ENCODE peak calls at places on chromosomes 5 and 9, in seven cellular contexts. X is H1, R is GM12878, I is HepG2, Z is GM12891, O is SK-N-SH, W is K562. G is an unnamed sample.

GRCh38 chr5:120690621-120691407 is 226.7 kb downstream of the PRR16 start:
- DNase-seq in I (no peak), R (no peak), Z (no peak), W (no peak), X (no peak), O (no peak), G (no peak)

GRCh38 chr5:54823006-54823405 is 162.4 kb downstream of the ESM1 start:
- DNase-seq in X (no peak), R (no peak), Z (no peak), O (no peak), W (no peak), I (no peak), G (no peak)

GRCh38 chr5:41010572-41010971 is 60.6 kb downstream of the MROH2B start:
- DNase-seq in O (no peak), Z (no peak), I (no peak), R (no peak), X (no peak), W (no peak), G (no peak)

GRCh38 chr5:157252741-157253465 is 13.0 kb upstream of the CYFIP2 start:
- DNase-seq in O (peak; percentile 33), I (no peak), W (no peak), Z (no peak), X (no peak), R (peak; percentile 79), G (no peak)

GRCh38 chr9:93549636-93550035 is 26.7 kb upstream of the PHF2 start:
- DNase-seq in O (no peak), I (no peak), Z (no peak), X (no peak), W (no peak), R (no peak), G (no peak)

GRCh38 chr5:145979270-145980223 is 43.2 kb downstream of the SH3RF2 start:
- DNase-seq in I (peak; percentile 96), W (no peak), Z (no peak), X (no peak), O (no peak), R (no peak), G (no peak)

GRCh38 chr9:6106576-6107339 is 91.3 kb upstream of the RANBP6 start:
- DNase-seq in Z (peak; percentile 25), I (peak; percentile 25), R (peak; percentile 41), X (peak; percentile 48), W (peak; percentile 57), O (peak; percentile 20), G (no peak)

GRCh38 chr9:81492710-81493447 is 196.5 kb downstream of the TLE1 start:
- DNase-seq in X (no peak), I (peak; percentile 8), Z (no peak), O (no peak), R (no peak), W (no peak), G (no peak)

GRCh38 chr5:72951850-72952468 is 3.9 kb upstream of the FCHO2 start:
- DNase-seq in O (no peak), Z (no peak), X (no peak), R (no peak), W (no peak), I (no peak), G (no peak)

GRCh38 chr9:4923580-4924544 is 61.2 kb upstream of the JAK2 start:
- DNase-seq in W (peak; percentile 61), O (peak; percentile 10), R (no peak), Z (peak; percentile 30), I (peak; percentile 51), X (no peak), G (peak; percentile 25)

GRCh38 chr5:88675758-88676636 is 207.0 kb downstream of the MEF2C start:
- DNase-seq in R (no peak), W (peak; percentile 29), I (no peak), O (peak; percentile 78), X (peak; percentile 82), Z (no peak), G (no peak)

GRCh38 chr9:34310205-34310604 is 18.9 kb downstream of the KIF24 start:
- DNase-seq in O (no peak), W (no peak), R (no peak), X (no peak), Z (no peak), I (no peak), G (no peak)

GRCh38 chr9:110602281-110602680 is 22.7 kb upstream of the SVEP1 start:
- DNase-seq in W (no peak), R (no peak), I (no peak), X (no peak), Z (no peak), O (no peak), G (no peak)

GRCh38 chr5:117093653-117094052 is 519.0 kb upstream of the SEMA6A start:
- DNase-seq in Z (no peak), W (no peak), R (no peak), X (no peak), I (no peak), O (no peak), G (no peak)

GRCh38 chr5:127615916-127616315 is 33.0 kb upstream of the CTXN3 start:
- DNase-seq in I (no peak), Z (no peak), O (no peak), X (peak; percentile 31), R (no peak), W (no peak), G (no peak)

GRCh38 chr9:7935666-7936065 is 136.1 kb upstream of the DMAC1 start:
- DNase-seq in Z (peak; percentile 3), O (no peak), I (no peak), R (no peak), W (no peak), X (no peak), G (no peak)

GRCh38 chr5:159331099-159331973 is 1.0 kb upstream of the IL12B start:
- DNase-seq in Z (peak; percentile 61), O (peak; percentile 86), X (peak; percentile 94), I (no peak), R (no peak), W (peak; percentile 76), G (peak; percentile 58)

GRCh38 chr5:158725223-158725825 is 374.4 kb downstream of the EBF1 start:
- DNase-seq in W (no peak), R (no peak), I (no peak), X (no peak), O (no peak), Z (no peak), G (no peak)

GRCh38 chr5:11166906-11167305 is 405.9 kb upstream of the DAP start:
- DNase-seq in I (no peak), Z (no peak), O (no peak), R (no peak), W (no peak), X (no peak), G (no peak)

GRCh38 chr5:119238265-119239118 is 117.3 kb upstream of the TNFAIP8 start:
- DNase-seq in I (no peak), W (no peak), R (no peak), O (no peak), X (no peak), Z (no peak), G (no peak)

GRCh38 chr5:129118405-129118804 is 23.9 kb downstream of the ISOC1 start:
- DNase-seq in I (no peak), W (no peak), Z (no peak), O (no peak), X (no peak), R (no peak), G (no peak)

GRCh38 chr5:66814146-66814991 is 218.2 kb downstream of the MAST4 start:
- DNase-seq in R (peak; percentile 5), W (peak; percentile 52), X (no peak), Z (peak; percentile 21), I (peak; percentile 32), O (peak; percentile 66), G (peak; percentile 9)
- TF ChIP-seq TAF1 in R (no peak), W (no peak), X (no peak), Z (no peak), I (no peak), O (no peak), G (no peak)

GRCh38 chr9:137787376-137787775 is 90.2 kb upstream of the CACNA1B start:
- DNase-seq in I (no peak), X (no peak), R (no peak), W (no peak), O (no peak), Z (no peak), G (no peak)

GRCh38 chr9:137786511-137786920 is 91.1 kb upstream of the CACNA1B start:
- DNase-seq in O (no peak), X (no peak), Z (no peak), W (no peak), R (no peak), I (no peak), G (no peak)

GRCh38 chr9:137784046-137784445 is 93.5 kb upstream of the CACNA1B start:
- DNase-seq in W (peak; percentile 19), Z (no peak), R (no peak), X (no peak), I (no peak), O (peak; percentile 48), G (no peak)

GRCh38 chr9:137784641-137785513 is 92.7 kb upstream of the CACNA1B start:
- DNase-seq in I (no peak), X (no peak), R (no peak), W (no peak), Z (no peak), O (no peak), G (no peak)

GRCh38 chr9:137785704-137786161 is 91.8 kb upstream of the CACNA1B start:
- DNase-seq in I (peak; percentile 87), X (no peak), W (no peak), Z (no peak), O (no peak), R (no peak), G (no peak)
- TF ChIP-seq POLR2AphosphoS5 in I (no peak), X (no peak), W (no peak), Z (no peak), O (no peak), R (no peak), G (no peak)

DNA sequence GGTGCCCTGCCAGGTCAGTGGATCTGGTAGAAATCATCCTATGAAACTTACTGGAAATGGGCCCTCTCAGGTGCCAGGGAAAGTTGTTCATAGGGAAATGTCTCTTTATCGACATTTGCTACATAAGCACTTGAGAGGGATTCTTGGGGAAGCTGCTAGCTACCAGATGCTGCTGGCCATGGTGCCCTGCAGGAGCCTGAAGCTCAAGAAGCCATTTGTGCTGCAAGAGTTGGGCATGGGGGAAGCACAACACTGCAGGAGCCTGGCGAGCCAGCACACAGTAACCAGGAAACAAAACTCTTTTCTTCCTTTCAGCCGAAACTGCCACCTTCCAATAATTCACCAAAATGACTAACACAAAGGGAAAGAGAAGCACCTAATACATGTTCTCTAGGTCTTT is 26.3 kb upstream of the LARP1 start:
- DNase-seq in O (no peak), Z (no peak), R (no peak), I (no peak), X (no peak), W (no peak), G (no peak)
- TF ChIP-seq TAF1 in O (no peak), Z (no peak), R (no peak), I (no peak), X (no peak), W (no peak), G (no peak)

GRCh38 chr9:128627127-128627715 is 29.4 kb downstream of the DYNC2I2 start:
- DNase-seq in O (peak; percentile 22), Z (no peak), I (no peak), R (no peak), W (no peak), X (no peak), G (no peak)

GRCh38 chr9:128629852-128630545 is 26.6 kb downstream of the DYNC2I2 start:
- DNase-seq in X (no peak), I (no peak), W (no peak), R (no peak), Z (no peak), O (no peak), G (no peak)

GRCh38 chr9:128627906-128628305 is 28.7 kb downstream of the DYNC2I2 start:
- DNase-seq in X (no peak), W (no peak), R (no peak), I (no peak), Z (no peak), O (peak; percentile 20), G (no peak)

GRCh38 chr9:128629136-128629535 is 27.5 kb downstream of the DYNC2I2 start:
- DNase-seq in Z (no peak), X (no peak), W (no peak), R (no peak), O (peak; percentile 16), I (no peak), G (no peak)

GRCh38 chr9:128628471-128629048 is 28.1 kb downstream of the DYNC2I2 start:
- DNase-seq in R (no peak), I (peak; percentile 23), W (peak; percentile 63), X (no peak), Z (no peak), O (peak; percentile 36), G (no peak)
- TF ChIP-seq POLR2AphosphoS5 in R (no peak), I (peak; percentile 8), W (no peak), X (no peak), Z (no peak), O (no peak), G (no peak)

G was measured in GM12892.